ENCODE peak calls at places on chromosomes 5 and 9, in ten cellular contexts. M, P, T, V, L, Q, A, H, I and W are unnamed samples.

GRCh38 chr5:146703499-146703898 is 175.1 kb downstream of the PPP2R2B start:
- DNase-seq in M (no peak), P (no peak), T (no peak), V (no peak), L (no peak), Q (no peak), A (no peak), H (no peak), I (no peak), W (no peak)

GRCh38 chr9:23739753-23740152 is 86.3 kb downstream of the ELAVL2 start:
- DNase-seq in M (no peak), P (no peak), T (no peak), V (no peak), L (no peak), Q (no peak), A (no peak), H (no peak), I (no peak), W (no peak)

GRCh38 chr9:20561542-20561941 is 60.8 kb downstream of the MLLT3 start:
- DNase-seq in M (no peak), P (no peak), T (no peak), V (no peak), L (no peak), Q (no peak), A (no peak), H (no peak), I (no peak), W (no peak)

GRCh38 chr9:70083429-70083828 is 39.8 kb downstream of the MAMDC2 start:
- DNase-seq in M (no peak), P (no peak), T (no peak), V (peak; percentile 37), L (no peak), Q (no peak), A (no peak), H (no peak), I (no peak), W (no peak)

GRCh38 chr9:90801507-90802289 is at the start of gene SYK:
- DNase-seq in M (peak; percentile 79), P (no peak), T (peak; percentile 73), V (no peak), L (peak; percentile 77), Q (peak; percentile 91), A (no peak), H (no peak), I (peak; percentile 74), W (peak; percentile 58)

GRCh38 chr9:1959347-1959746 is 55.8 kb upstream of the SMARCA2 start:
- DNase-seq in M (no peak), P (no peak), T (no peak), V (no peak), L (no peak), Q (no peak), A (no peak), H (no peak), I (no peak), W (no peak)

GRCh38 chr5:57598756-57599155 is 116.1 kb upstream of the ACTBL2 start:
- DNase-seq in M (no peak), P (no peak), T (no peak), V (peak; percentile 19), L (no peak), Q (no peak), A (peak; percentile 0), H (no peak), I (no peak), W (peak; percentile 4)

GRCh38 chr9:21993893-21994525 is at the start of gene CDKN2A:
- DNase-seq in M (peak; percentile 63), P (peak; percentile 34), T (peak; percentile 57), V (no peak), L (peak; percentile 65), Q (peak; percentile 78), A (no peak), H (no peak), I (no peak), W (peak; percentile 77)

GRCh38 chr5:77970891-77971290 is 194.8 kb upstream of the TBCA start:
- DNase-seq in M (no peak), P (no peak), T (no peak), V (no peak), L (no peak), Q (no peak), A (no peak), H (no peak), I (no peak), W (no peak)

GRCh38 chr5:77971965-77972544 is 195.9 kb upstream of the TBCA start:
- DNase-seq in M (no peak), P (no peak), T (no peak), V (no peak), L (no peak), Q (no peak), A (no peak), H (no peak), I (no peak), W (no peak)

GRCh38 chr5:77974576-77974975 is 198.4 kb upstream of the TBCA start:
- DNase-seq in M (no peak), P (no peak), T (no peak), V (no peak), L (no peak), Q (no peak), A (no peak), H (no peak), I (no peak), W (no peak)

GRCh38 chr5:77972545-77973252 is 196.6 kb upstream of the TBCA start:
- DNase-seq in M (no peak), P (no peak), T (no peak), V (no peak), L (no peak), Q (no peak), A (no peak), H (no peak), I (no peak), W (peak; percentile 36)

GRCh38 chr5:77973253-77973609 is 197.1 kb upstream of the TBCA start:
- DNase-seq in M (peak; percentile 30), P (no peak), T (no peak), V (no peak), L (no peak), Q (no peak), A (no peak), H (no peak), I (no peak), W (no peak)
- TF ChIP-seq CTCF in M (no peak), P (no peak), T (no peak), V (no peak), L (no peak), Q (no peak), A (no peak), H (no peak), I (no peak), W (no peak)

DNA sequence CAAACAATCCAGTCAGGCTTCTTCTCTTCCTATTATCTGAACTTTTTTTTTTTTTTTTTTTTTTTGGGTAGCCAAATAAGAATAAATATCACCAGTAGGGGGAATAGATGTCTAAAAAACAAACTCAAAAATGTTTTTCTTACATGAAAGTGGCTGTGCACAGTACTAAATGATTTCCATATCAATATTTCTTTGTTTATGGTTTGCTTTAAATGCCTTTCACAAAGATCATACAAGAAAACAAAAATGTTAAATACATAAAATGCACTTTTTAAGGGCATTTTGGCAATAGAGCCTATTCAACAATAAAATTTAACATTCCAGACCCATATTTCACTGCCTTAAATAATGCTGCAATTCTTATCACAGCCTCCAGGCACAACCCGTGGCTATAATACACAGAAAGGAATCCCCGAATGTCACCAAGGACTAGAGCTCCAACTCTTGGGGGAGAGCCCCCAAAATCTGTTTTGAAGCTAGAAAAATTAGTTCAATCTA is 91.1 kb upstream of the TBCA start:
- DNase-seq in M (no peak), P (no peak), T (no peak), V (no peak), L (no peak), Q (no peak), A (no peak), H (no peak), I (no peak), W (no peak)
- TF ChIP-seq CTCF in M (no peak), P (no peak), T (no peak), V (peak; percentile 51), L (no peak), Q (peak; percentile 27), A (peak; percentile 12), H (no peak), I (peak; percentile 45), W (no peak)

GRCh38 chr5:138755084-138755748 is 2.0 kb downstream of the CTNNA1 start:
- DNase-seq in M (no peak), P (no peak), T (no peak), V (no peak), L (no peak), Q (no peak), A (no peak), H (no peak), I (no peak), W (no peak)

GRCh38 chr5:138754699-138755057 is 1.5 kb downstream of the CTNNA1 start:
- DNase-seq in M (no peak), P (no peak), T (no peak), V (no peak), L (no peak), Q (no peak), A (peak; percentile 39), H (no peak), I (peak; percentile 37), W (peak; percentile 60)

GRCh38 chr5:138753794-138754698 is 821 bp downstream of the CTNNA1 start:
- DNase-seq in M (peak; percentile 95), P (peak; percentile 22), T (peak; percentile 91), V (peak; percentile 59), L (peak; percentile 91), Q (peak; percentile 94), A (peak; percentile 80), H (peak; percentile 83), I (peak; percentile 84), W (peak; percentile 93)

GRCh38 chr5:138752341-138752950 is 779 bp upstream of the CTNNA1 start:
- DNase-seq in M (peak; percentile 51), P (no peak), T (no peak), V (no peak), L (no peak), Q (no peak), A (peak; percentile 34), H (peak; percentile 23), I (peak; percentile 22), W (peak; percentile 60)

GRCh38 chr5:138752951-138753793 is at the start of gene CTNNA1:
- DNase-seq in M (peak; percentile 87), P (peak; percentile 50), T (peak; percentile 85), V (peak; percentile 22), L (peak; percentile 89), Q (peak; percentile 91), A (peak; percentile 71), H (peak; percentile 80), I (peak; percentile 89), W (peak; percentile 94)
- TF ChIP-seq CTCF in M (no peak), P (no peak), T (no peak), V (no peak), L (no peak), Q (no peak), A (no peak), H (no peak), I (no peak), W (no peak)

GRCh38 chr5:104541129-104541528 is 978.5 kb upstream of the NUDT12 start:
- DNase-seq in M (no peak), P (no peak), T (no peak), V (no peak), L (no peak), Q (no peak), A (no peak), H (no peak), I (no peak), W (no peak)

GRCh38 chr5:104538835-104539234 is 976.2 kb upstream of the NUDT12 start:
- DNase-seq in M (no peak), P (no peak), T (no peak), V (no peak), L (no peak), Q (no peak), A (no peak), H (no peak), I (no peak), W (no peak)

DNA sequence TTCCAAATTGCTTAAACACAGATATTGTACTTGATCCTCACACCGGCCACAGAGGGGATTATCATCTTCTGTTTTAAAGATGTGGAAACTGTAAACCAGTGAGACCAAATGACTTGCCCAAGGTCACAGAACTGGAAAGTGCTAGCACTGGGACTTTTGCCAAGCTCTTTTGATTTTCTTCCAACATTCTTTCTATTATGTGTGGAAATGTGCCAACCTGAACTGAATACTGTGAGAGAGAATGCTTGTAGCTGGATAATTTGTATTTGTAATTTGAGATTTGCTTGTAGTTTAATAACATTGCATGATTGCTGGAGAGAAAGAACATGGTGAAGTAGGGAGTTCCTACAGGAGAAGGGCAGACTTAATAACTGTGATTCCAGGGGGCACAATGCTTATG is 977.9 kb upstream of the NUDT12 start:
- DNase-seq in M (peak; percentile 32), P (no peak), T (no peak), V (peak; percentile 59), L (no peak), Q (no peak), A (peak; percentile 40), H (no peak), I (peak; percentile 23), W (peak; percentile 54)
- TF ChIP-seq CTCF in M (no peak), P (no peak), T (no peak), V (no peak), L (no peak), Q (no peak), A (no peak), H (no peak), I (no peak), W (no peak)